ENCODE peak calls at places on chromosome 15, in seven cellular contexts. T, D, N, Q, K, E and A are unnamed samples.

GRCh38 chr15:28989239-28989830 is 103.6 kb downstream of the APBA2 start:
- DNase-seq in T (no peak), D (no peak), N (no peak), Q (peak), K (peak), E (no peak), A (no peak)

GRCh38 chr15:41501961-41502786 is 8.5 kb downstream of the ITPKA start:
- DNase-seq in T (no peak), D (no peak), N (no peak), Q (no peak), K (peak), E (no peak), A (no peak)

GRCh38 chr15:91142097-91142744 is 42.2 kb downstream of the SV2B start:
- DNase-seq in T (no peak), D (no peak), N (no peak), Q (peak), K (no peak), E (no peak), A (peak)

GRCh38 chr15:68417897-68418296 is 14.1 kb downstream of the ITGA11 start:
- DNase-seq in T (peak), D (no peak), N (no peak), Q (no peak), K (no peak), E (no peak), A (no peak)

GRCh38 chr15:71103102-71103676 is 12.1 kb upstream of the THSD4 start:
- DNase-seq in T (peak), D (peak), N (peak), Q (peak), K (no peak), E (no peak), A (no peak)

GRCh38 chr15:29857196-29857595 is 34.9 kb upstream of the TJP1 start:
- DNase-seq in T (peak), D (no peak), N (no peak), Q (no peak), K (no peak), E (no peak), A (no peak)

GRCh38 chr15:56794150-56794922 is 61.0 kb upstream of the ZNF280D start:
- DNase-seq in T (peak), D (no peak), N (no peak), Q (no peak), K (no peak), E (no peak), A (no peak)

GRCh38 chr15:38354321-38354929 is 99.5 kb upstream of the FAM98B start:
- DNase-seq in T (peak), D (peak), N (no peak), Q (peak), K (peak), E (peak), A (peak)

GRCh38 chr15:81411056-81411455 is 37.0 kb upstream of the TMC3 start:
- DNase-seq in T (no peak), D (no peak), N (no peak), Q (no peak), K (no peak), E (no peak), A (no peak)

GRCh38 chr15:100778831-100779288 is 100.8 kb upstream of the ALDH1A3 start:
- DNase-seq in T (no peak), D (no peak), N (no peak), Q (no peak), K (no peak), E (no peak), A (no peak)

GRCh38 chr15:76065267-76065666 is 5.5 kb downstream of the TMEM266 start:
- DNase-seq in T (no peak), D (no peak), N (no peak), Q (no peak), K (no peak), E (no peak), A (no peak)

GRCh38 chr15:100923902-100924301 is 4.7 kb downstream of the LRRK1 start:
- DNase-seq in T (no peak), D (no peak), N (no peak), Q (no peak), K (no peak), E (no peak), A (no peak)

GRCh38 chr15:78509726-78510312 is 2.4 kb downstream of the HYKK start:
- DNase-seq in T (no peak), D (no peak), N (no peak), Q (no peak), K (no peak), E (no peak), A (no peak)

GRCh38 chr15:84981711-84982300 is at the start of gene PDE8A:
- DNase-seq in T (peak), D (peak), N (no peak), Q (peak), K (peak), E (no peak), A (no peak)